ENCODE peak calls at places on chromosomes 12 and 14, in five cellular contexts. N, W, Y, L and G are unnamed samples.

GRCh38 chr12:53069621-53070410 is 9.4 kb downstream of the SPRYD3 start:
- DNase-seq in N (no peak), W (no peak), Y (no peak), L (no peak), G (no peak)

GRCh38 chr14:105165761-105166485 is 2.7 kb downstream of the JAG2 start:
- DNase-seq in N (no peak), W (no peak), Y (no peak), L (no peak), G (no peak)

GRCh38 chr12:47939009-47939601 is 24.3 kb upstream of the TMEM106C start:
- DNase-seq in N (no peak), W (no peak), Y (no peak), L (no peak), G (no peak)

GRCh38 chr14:83827383-83827782 is 1702.6 kb upstream of the FLRT2 start:
- DNase-seq in N (no peak), W (no peak), Y (no peak), L (no peak), G (no peak)

GRCh38 chr12:30010071-30011052 is 226.6 kb upstream of the TMTC1 start:
- DNase-seq in N (no peak), W (no peak), Y (no peak), L (no peak), G (no peak)

GRCh38 chr14:24196071-24197061 is 1.1 kb upstream of the TM9SF1 start:
- DNase-seq in N (peak; percentile 67), W (peak; percentile 36), Y (no peak), L (peak; percentile 27), G (peak; percentile 34)

GRCh38 chr14:93951798-93952540 is 24.4 kb downstream of the ASB2 start:
- DNase-seq in N (no peak), W (no peak), Y (no peak), L (no peak), G (no peak)

GRCh38 chr12:11650279-11650696 is 814 bp downstream of the ETV6 start:
- DNase-seq in N (no peak), W (no peak), Y (peak; percentile 56), L (peak; percentile 22), G (no peak)

GRCh38 chr14:69183735-69184134 is 7.6 kb upstream of the EXD2 start:
- DNase-seq in N (peak; percentile 15), W (no peak), Y (no peak), L (no peak), G (peak; percentile 75)

GRCh38 chr14:66530526-66530925 is 22.6 kb downstream of the GPHN start:
- DNase-seq in N (no peak), W (no peak), Y (no peak), L (no peak), G (no peak)

GRCh38 chr14:95660550-95661515 is 25.4 kb upstream of the TCL1B start:
- DNase-seq in N (no peak), W (no peak), Y (peak; percentile 36), L (no peak), G (no peak)

GRCh38 chr14:56100556-56100955 is 17.7 kb upstream of the PELI2 start:
- DNase-seq in N (no peak), W (no peak), Y (no peak), L (no peak), G (no peak)

GRCh38 chr12:4794503-4794902 is 74.3 kb downstream of the GALNT8 start:
- DNase-seq in N (no peak), W (no peak), Y (no peak), L (no peak), G (peak; percentile 13)

GRCh38 chr12:54331461-54331860 is 6.5 kb downstream of the COPZ1 start:
- DNase-seq in N (no peak), W (no peak), Y (no peak), L (no peak), G (no peak)

GRCh38 chr12:95224202-95225170 is 6.9 kb downstream of the VEZT start:
- DNase-seq in N (no peak), W (no peak), Y (no peak), L (peak; percentile 39), G (no peak)

GRCh38 chr14:62736426-62737043 is 308.7 kb downstream of the KCNH5 start:
- DNase-seq in N (no peak), W (no peak), Y (no peak), L (no peak), G (no peak)

GRCh38 chr14:23383041-23383440 is 6.2 kb downstream of the CMTM5 start:
- DNase-seq in N (no peak), W (no peak), Y (no peak), L (no peak), G (no peak)

GRCh38 chr14:49218436-49219092 is 367.6 kb downstream of the RPS29 start:
- DNase-seq in N (no peak), W (no peak), Y (no peak), L (no peak), G (no peak)

GRCh38 chr12:71607494-71608330 is 55.9 kb downstream of the ZFC3H1 start:
- DNase-seq in N (no peak), W (no peak), Y (no peak), L (no peak), G (no peak)

GRCh38 chr14:21840765-21841164 is 167.1 kb upstream of the OR4E1 start:
- DNase-seq in N (no peak), W (no peak), Y (no peak), L (no peak), G (no peak)

GRCh38 chr14:103748539-103748867 is 32.9 kb downstream of the ZFYVE21 start:
- DNase-seq in N (no peak), W (no peak), Y (no peak), L (no peak), G (no peak)

GRCh38 chr14:55272922-55273321 is 1.7 kb downstream of the FBXO34 start:
- DNase-seq in N (no peak), W (no peak), Y (no peak), L (no peak), G (no peak)

GRCh38 chr12:87165733-87166375 is 863.3 kb downstream of the C12orf50 start:
- DNase-seq in N (no peak), W (no peak), Y (no peak), L (no peak), G (no peak)

GRCh38 chr14:24887623-24888304 is 162.2 kb downstream of the STXBP6 start:
- DNase-seq in N (no peak), W (no peak), Y (no peak), L (no peak), G (no peak)

GRCh38 chr12:5187136-5187535 is 143.5 kb downstream of the KCNA5 start:
- DNase-seq in N (no peak), W (no peak), Y (no peak), L (no peak), G (no peak)

GRCh38 chr14:79186523-79186922 is 1016.4 kb downstream of the NRXN3 start:
- DNase-seq in N (no peak), W (no peak), Y (no peak), L (no peak), G (no peak)

GRCh38 chr12:123142948-123143752 is 7.7 kb downstream of the PITPNM2 start:
- DNase-seq in N (peak; percentile 66), W (no peak), Y (no peak), L (peak; percentile 44), G (no peak)

GRCh38 chr14:103257211-103257962 is 76.7 kb upstream of the EIF5 start:
- DNase-seq in N (no peak), W (no peak), Y (no peak), L (no peak), G (no peak)

GRCh38 chr14:22471545-22472121 is 117.4 kb downstream of the DAD1 start:
- DNase-seq in N (peak; percentile 55), W (no peak), Y (peak; percentile 48), L (peak; percentile 68), G (peak; percentile 76)

GRCh38 chr14:39364509-39364908 is 67.7 kb downstream of the FBXO33 start:
- DNase-seq in N (no peak), W (no peak), Y (no peak), L (no peak), G (no peak)

GRCh38 chr12:912466-913235 is 36.8 kb downstream of the RAD52 start:
- DNase-seq in N (no peak), W (no peak), Y (no peak), L (no peak), G (no peak)

GRCh38 chr12:62003217-62003616 is 257.0 kb upstream of the USP15 start:
- DNase-seq in N (no peak), W (no peak), Y (no peak), L (no peak), G (no peak)

GRCh38 chr12:92062539-92063493 is 82.8 kb downstream of the BTG1 start:
- DNase-seq in N (no peak), W (no peak), Y (peak; percentile 32), L (no peak), G (no peak)

GRCh38 chr12:92063641-92064040 is 82.0 kb downstream of the BTG1 start:
- DNase-seq in N (no peak), W (no peak), Y (no peak), L (no peak), G (no peak)

GRCh38 chr12:92065018-92065499 is 80.6 kb downstream of the BTG1 start:
- DNase-seq in N (peak; percentile 53), W (peak; percentile 78), Y (no peak), L (no peak), G (no peak)

GRCh38 chr12:92065664-92066063 is 80.0 kb downstream of the BTG1 start:
- DNase-seq in N (no peak), W (no peak), Y (no peak), L (no peak), G (no peak)

DNA sequence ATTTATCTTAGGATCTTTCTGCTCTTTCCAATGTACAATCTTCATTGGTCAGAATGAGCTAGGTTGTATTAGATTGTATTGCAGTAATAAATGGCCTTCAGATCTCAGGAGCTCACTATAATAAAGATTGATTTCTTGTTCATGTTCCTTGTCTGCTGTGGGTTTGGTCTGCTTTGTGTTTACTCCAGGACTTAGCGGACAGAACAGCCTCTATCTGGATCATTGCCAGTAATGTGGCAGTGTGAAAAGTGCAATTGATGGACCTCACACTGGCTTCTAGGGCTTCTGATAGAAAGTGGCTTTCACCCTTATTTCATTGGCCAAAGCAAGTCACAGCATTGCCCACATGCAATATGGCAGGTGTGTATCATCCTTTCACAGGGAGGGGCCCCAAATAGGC is 81.2 kb downstream of the BTG1 start:
- DNase-seq in N (peak; percentile 30), W (no peak), Y (no peak), L (no peak), G (no peak)
- TF ChIP-seq GABPA in N (no peak), W (no peak), Y (no peak), L (no peak), G (no peak)

GRCh38 chr12:131371580-131372475 is 339.1 kb upstream of the SFSWAP start:
- DNase-seq in N (no peak), W (no peak), Y (no peak), L (no peak), G (no peak)
- TF ChIP-seq REST in N (no peak), W (no peak), Y (no peak), L (no peak), G (no peak)

GRCh38 chr12:102741196-102741595 is 175.8 kb downstream of the PAH start:
- DNase-seq in N (no peak), W (no peak), Y (no peak), L (no peak), G (no peak)
- H3K4me3 ChIP-seq in N (no peak overlapping the region), W (no peak overlapping the region), Y (no peak overlapping the region), L (no peak overlapping the region), G (no peak overlapping the region)

DNA sequence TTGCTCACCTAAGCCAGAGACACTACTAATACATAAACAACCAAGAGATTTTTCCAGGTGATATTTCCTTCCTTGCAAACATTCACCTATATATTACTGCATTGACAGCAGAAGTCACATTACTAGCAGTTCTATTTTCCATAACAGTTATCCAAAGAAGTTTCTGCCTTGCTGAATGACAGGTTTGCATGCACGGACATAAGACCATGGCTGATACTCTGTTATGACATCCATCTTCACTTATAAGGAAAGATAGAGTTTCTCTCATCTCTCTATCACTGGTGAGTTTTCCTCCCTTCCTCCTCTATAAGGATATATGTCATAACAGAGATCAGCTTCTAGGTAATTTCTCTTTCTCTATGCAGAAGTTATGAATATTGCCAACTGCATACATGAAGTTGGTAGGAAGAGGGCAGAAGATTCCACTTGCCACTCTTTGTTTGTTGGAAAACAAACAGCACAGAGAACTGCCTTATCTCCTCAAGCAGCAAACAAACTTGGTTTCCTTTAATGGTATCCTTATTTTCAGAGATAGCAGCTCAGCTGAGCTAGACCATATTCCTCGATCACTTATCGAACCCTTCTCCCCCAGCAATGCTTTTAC is 557.0 kb downstream of the VRK1 start:
- DNase-seq in N (no peak), W (no peak), Y (no peak), L (no peak), G (no peak)
- TF ChIP-seq GABPA in N (no peak), W (no peak), Y (no peak), L (no peak), G (no peak)